ENCODE peak calls at places on chromosomes 1 and 21, in nine cellular contexts. R is suprapubic skin, K is lower lobe of right lung, D is upper lobe of right lung, U is HCT116, Z is thoracic aorta, S is heart right ventricle, T is K562, C is A549. Q is an unnamed sample.

GRCh38 chr21:35578831-35579470 is 481.4 kb downstream of the SETD4 start:
- DNase-seq in R (no peak), K (no peak), D (no peak), U (no peak), Z (no peak), S (no peak), T (no peak), C (no peak), Q (no peak)

GRCh38 chr1:229094476-229095311 is 176.2 kb upstream of the RAB4A start:
- DNase-seq in R (no peak), K (no peak), D (no peak), U (no peak), Z (no peak), S (no peak), T (no peak), C (no peak), Q (no peak)

GRCh38 chr1:2587071-2587859 is 688 bp downstream of the PRXL2B start:
- DNase-seq in R (no peak), K (no peak), D (no peak), U (no peak), Z (no peak), S (peak; percentile 14), T (no peak), C (peak; percentile 26), Q (no peak)

GRCh38 chr1:4180066-4180735 is 280.1 kb upstream of the C1orf174 start:
- DNase-seq in R (no peak), K (no peak), D (no peak), U (no peak), Z (no peak), S (no peak), T (no peak), C (no peak), Q (no peak)

GRCh38 chr1:85411567-85412312 is 53.2 kb downstream of the DDAH1 start:
- DNase-seq in R (no peak), K (no peak), D (no peak), U (no peak), Z (no peak), S (no peak), T (no peak), C (no peak), Q (no peak)

GRCh38 chr1:187261637-187262036 is 432.9 kb downstream of the PLA2G4A start:
- DNase-seq in R (no peak), K (no peak), D (no peak), U (no peak), Z (no peak), S (no peak), T (no peak), C (no peak), Q (no peak)

GRCh38 chr21:40373760-40374159 is 473.2 kb downstream of the DSCAM start:
- DNase-seq in R (no peak), K (no peak), D (no peak), U (no peak), Z (no peak), S (no peak), T (no peak), C (no peak), Q (no peak)

GRCh38 chr1:8595919-8596318 is 221.5 kb downstream of the RERE start:
- DNase-seq in R (no peak), K (no peak), D (no peak), U (no peak), Z (no peak), S (no peak), T (no peak), C (no peak), Q (no peak)

GRCh38 chr21:45611296-45611695 is 32.2 kb upstream of the PCBP3 start:
- DNase-seq in R (no peak), K (no peak), D (peak; percentile 32), U (no peak), Z (no peak), S (no peak), T (no peak), C (no peak), Q (no peak)

GRCh38 chr21:37653201-37653600 is 263.1 kb downstream of the KCNJ6 start:
- DNase-seq in R (no peak), K (no peak), D (no peak), U (no peak), Z (no peak), S (no peak), T (no peak), C (no peak), Q (no peak)

GRCh38 chr21:34836103-34836932 is 167.5 kb downstream of the CLIC6 start:
- DNase-seq in R (peak; percentile 91), K (peak; percentile 86), D (peak; percentile 88), U (peak; percentile 97), Z (peak; percentile 34), S (no peak), T (no peak), C (peak; percentile 60), Q (peak; percentile 74)

GRCh38 chr1:206030714-206031113 is 7.0 kb upstream of the CTSE start:
- DNase-seq in R (no peak), K (peak; percentile 75), D (peak; percentile 80), U (peak; percentile 74), Z (no peak), S (peak; percentile 41), T (peak; percentile 36), C (peak; percentile 58), Q (peak; percentile 64)

GRCh38 chr1:86156571-86157455 is at the start of gene COL24A1:
- DNase-seq in R (peak; percentile 59), K (peak; percentile 58), D (peak; percentile 68), U (no peak), Z (no peak), S (peak; percentile 28), T (no peak), C (no peak), Q (peak; percentile 47)

GRCh38 chr1:184210822-184211221 is 159.3 kb downstream of the TSEN15 start:
- DNase-seq in R (no peak), K (no peak), D (no peak), U (no peak), Z (no peak), S (no peak), T (no peak), C (no peak), Q (no peak)

GRCh38 chr1:17358557-17358956 is 13.4 kb upstream of the PADI6 start:
- DNase-seq in R (no peak), K (no peak), D (no peak), U (no peak), Z (no peak), S (no peak), T (no peak), C (no peak), Q (no peak)

GRCh38 chr1:39395357-39395831 is 96.0 kb upstream of the BMP8A start:
- DNase-seq in R (no peak), K (no peak), D (no peak), U (peak; percentile 77), Z (no peak), S (no peak), T (no peak), C (peak; percentile 64), Q (no peak)

GRCh38 chr1:223775711-223776074 is 63.4 kb downstream of the CAPN2 start:
- DNase-seq in R (no peak), K (no peak), D (no peak), U (no peak), Z (no peak), S (no peak), T (no peak), C (no peak), Q (no peak)
- H3K27ac ChIP-seq in R (no peak overlapping the region), K (peak overlapping the region; percentile 32), D (peak overlapping the region; percentile 15), U (peak overlapping the region; percentile 14), Z (peak overlapping the region; percentile 58), S (peak overlapping the region; percentile 24), T (peak overlapping the region; percentile 87), C (peak overlapping the region; percentile 58), Q (no peak overlapping the region)

GRCh38 chr1:207499573-207499972 is 3.6 kb downstream of the CR1 start:
- DNase-seq in R (peak; percentile 71), K (peak; percentile 75), D (peak; percentile 66), U (peak; percentile 59), Z (no peak), S (peak; percentile 24), T (peak; percentile 70), C (peak; percentile 55), Q (peak; percentile 77)
- TF ChIP-seq CTCF in R (peak; percentile 32), K (peak; percentile 66), D (peak; percentile 70), U (peak; percentile 62), Z (peak; percentile 31), S (peak; percentile 76), T (peak; percentile 97), C (peak; percentile 92), Q (peak; percentile 84)

GRCh38 chr1:36298640-36299039 is 7.5 kb upstream of the SH3D21 start:
- DNase-seq in R (no peak), K (no peak), D (no peak), U (no peak), Z (no peak), S (no peak), T (no peak), C (no peak), Q (no peak)

GRCh38 chr1:36303650-36304360 is 2.4 kb upstream of the SH3D21 start:
- DNase-seq in R (peak; percentile 64), K (no peak), D (peak; percentile 61), U (no peak), Z (no peak), S (no peak), T (no peak), C (no peak), Q (no peak)

GRCh38 chr1:36300526-36300925 is 5.6 kb upstream of the SH3D21 start:
- DNase-seq in R (no peak), K (no peak), D (no peak), U (no peak), Z (no peak), S (no peak), T (no peak), C (no peak), Q (no peak)

GRCh38 chr1:36303244-36303643 is 2.9 kb upstream of the SH3D21 start:
- DNase-seq in R (no peak), K (no peak), D (no peak), U (no peak), Z (no peak), S (no peak), T (no peak), C (no peak), Q (no peak)

DNA sequence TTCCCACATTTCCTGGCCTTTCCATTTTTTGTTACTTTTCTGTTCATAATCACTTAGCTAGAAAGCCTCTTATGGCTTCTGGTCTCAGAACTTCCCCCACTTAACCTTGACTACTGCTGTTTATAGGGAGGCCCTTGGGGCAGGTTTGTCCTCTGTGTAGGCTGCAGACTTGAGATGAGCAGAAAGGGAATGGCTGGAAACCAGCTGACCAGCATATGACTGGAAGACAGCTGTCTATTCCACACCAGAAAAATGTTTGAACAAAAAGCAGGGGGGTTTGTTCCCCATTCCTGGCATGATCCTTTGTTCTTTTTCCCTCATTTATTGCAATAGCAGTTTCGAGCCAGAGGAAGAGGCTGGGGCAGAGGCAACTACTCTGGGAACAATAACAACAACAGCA is 4.9 kb upstream of the SH3D21 start:
- DNase-seq in R (no peak), K (no peak), D (no peak), U (no peak), Z (no peak), S (no peak), T (no peak), C (no peak), Q (no peak)
- H3K27ac ChIP-seq in R (peak overlapping the region; percentile 84), K (no peak overlapping the region), D (no peak overlapping the region), U (no peak overlapping the region), Z (no peak overlapping the region), S (peak overlapping the region; percentile 52), T (no peak overlapping the region), C (no peak overlapping the region), Q (peak overlapping the region; percentile 57)

DNA sequence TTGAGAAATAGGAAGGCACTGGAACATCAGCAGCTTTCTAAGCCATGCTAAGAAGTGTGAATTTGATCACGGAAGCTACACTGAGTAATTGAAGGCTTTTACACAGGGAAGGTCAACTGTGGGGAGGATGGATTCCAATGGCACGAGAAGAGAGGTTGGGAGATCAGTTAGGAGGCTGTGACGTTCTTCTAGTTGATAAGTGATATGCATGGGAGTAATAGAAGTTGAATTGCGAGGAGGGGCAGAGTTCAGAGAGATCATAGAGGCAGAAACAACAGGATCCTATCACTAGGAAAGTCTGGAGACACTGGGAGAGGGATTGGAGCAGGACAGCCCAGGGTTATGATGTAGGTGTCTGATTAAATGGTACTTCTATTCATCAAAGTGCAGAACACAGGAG is 16.2 kb downstream of the LMOD1 start:
- DNase-seq in R (no peak), K (no peak), D (no peak), U (no peak), Z (no peak), S (no peak), T (no peak), C (no peak), Q (no peak)
- TF ChIP-seq CTCF in R (no peak), K (no peak), D (no peak), U (no peak), Z (no peak), S (no peak), T (no peak), C (no peak), Q (no peak)

Q was measured in dorsolateral prefrontal cortex.